ENCODE peak calls at places on chromosome 5, in seven cellular contexts. One of them, this sample, is unnamed.

GRCh38 chr5:136064510-136064909 is 35.7 kb downstream of the TGFBI start:
- DNase-seq in H1: no peak
- DNase-seq in neural progenitor cell: peak; percentile 9
- DNase-seq in effector memory CD4-positive, alpha-beta T cell: no peak
- DNase-seq in aorta: no peak
- DNase-seq in iPS DF 6.9: no peak
- DNase-seq in PC-3: peak; percentile 15
- DNase-seq in this sample: no peak

GRCh38 chr5:131081371-131081770 is 83.7 kb downstream of the HINT1 start:
- DNase-seq in H1: no peak
- DNase-seq in neural progenitor cell: no peak
- DNase-seq in effector memory CD4-positive, alpha-beta T cell: no peak
- DNase-seq in aorta: no peak
- DNase-seq in iPS DF 6.9: no peak
- DNase-seq in PC-3: no peak
- DNase-seq in this sample: no peak

GRCh38 chr5:160213537-160213936 is 15.8 kb upstream of the FABP6 start:
- DNase-seq in H1: no peak
- DNase-seq in neural progenitor cell: no peak
- DNase-seq in effector memory CD4-positive, alpha-beta T cell: no peak
- DNase-seq in aorta: no peak
- DNase-seq in iPS DF 6.9: no peak
- DNase-seq in PC-3: peak; percentile 22
- DNase-seq in this sample: no peak

GRCh38 chr5:157541452-157542118 is 34.0 kb downstream of the ADAM19 start:
- DNase-seq in H1: no peak
- DNase-seq in neural progenitor cell: no peak
- DNase-seq in effector memory CD4-positive, alpha-beta T cell: no peak
- DNase-seq in aorta: no peak
- DNase-seq in iPS DF 6.9: no peak
- DNase-seq in PC-3: no peak
- DNase-seq in this sample: no peak

GRCh38 chr5:127041571-127041970 is 11.2 kb upstream of the MARCHF3 start:
- DNase-seq in H1: no peak
- DNase-seq in neural progenitor cell: no peak
- DNase-seq in effector memory CD4-positive, alpha-beta T cell: no peak
- DNase-seq in aorta: no peak
- DNase-seq in iPS DF 6.9: no peak
- DNase-seq in PC-3: peak; percentile 44
- DNase-seq in this sample: no peak

GRCh38 chr5:57302164-57302563 is 128.3 kb downstream of the GPBP1 start:
- DNase-seq in H1: no peak
- DNase-seq in neural progenitor cell: no peak
- DNase-seq in effector memory CD4-positive, alpha-beta T cell: peak; percentile 10
- DNase-seq in aorta: no peak
- DNase-seq in iPS DF 6.9: no peak
- DNase-seq in PC-3: peak; percentile 86
- DNase-seq in this sample: no peak

GRCh38 chr5:56352808-56353590 is 119.9 kb upstream of the ANKRD55 start:
- DNase-seq in H1: no peak
- DNase-seq in neural progenitor cell: no peak
- DNase-seq in effector memory CD4-positive, alpha-beta T cell: no peak
- DNase-seq in aorta: no peak
- DNase-seq in iPS DF 6.9: no peak
- DNase-seq in PC-3: no peak
- DNase-seq in this sample: no peak

GRCh38 chr5:59873113-59873512 is 20.4 kb downstream of the PDE4D start:
- DNase-seq in H1: no peak
- DNase-seq in neural progenitor cell: no peak
- DNase-seq in effector memory CD4-positive, alpha-beta T cell: no peak
- DNase-seq in aorta: no peak
- DNase-seq in iPS DF 6.9: no peak
- DNase-seq in PC-3: no peak
- DNase-seq in this sample: no peak

GRCh38 chr5:42811591-42812392 is at the start of gene SELENOP:
- DNase-seq in H1: peak; percentile 9
- DNase-seq in neural progenitor cell: peak; percentile 69
- DNase-seq in effector memory CD4-positive, alpha-beta T cell: no peak
- DNase-seq in aorta: peak; percentile 61
- DNase-seq in iPS DF 6.9: peak; percentile 7
- DNase-seq in PC-3: peak; percentile 51
- DNase-seq in this sample: no peak

GRCh38 chr5:137415231-137415681 is 83.9 kb downstream of the SPOCK1 start:
- DNase-seq in H1: no peak
- DNase-seq in neural progenitor cell: no peak
- DNase-seq in effector memory CD4-positive, alpha-beta T cell: no peak
- DNase-seq in aorta: no peak
- DNase-seq in iPS DF 6.9: no peak
- DNase-seq in PC-3: peak; percentile 61
- DNase-seq in this sample: no peak

GRCh38 chr5:133565993-133566392 is 46.3 kb downstream of the FSTL4 start:
- DNase-seq in H1: no peak
- DNase-seq in neural progenitor cell: peak; percentile 76
- DNase-seq in effector memory CD4-positive, alpha-beta T cell: no peak
- DNase-seq in aorta: peak; percentile 34
- DNase-seq in iPS DF 6.9: peak; percentile 29
- DNase-seq in PC-3: peak; percentile 40
- DNase-seq in this sample: no peak

GRCh38 chr5:85049020-85049419 is 664.3 kb upstream of the EDIL3 start:
- DNase-seq in H1: no peak
- DNase-seq in neural progenitor cell: peak; percentile 55
- DNase-seq in effector memory CD4-positive, alpha-beta T cell: no peak
- DNase-seq in aorta: no peak
- DNase-seq in iPS DF 6.9: peak; percentile 22
- DNase-seq in PC-3: peak; percentile 77
- DNase-seq in this sample: no peak

GRCh38 chr5:1724822-1725602 is 74.6 kb downstream of the MRPL36 start:
- DNase-seq in H1: no peak
- DNase-seq in neural progenitor cell: peak; percentile 32
- DNase-seq in effector memory CD4-positive, alpha-beta T cell: no peak
- DNase-seq in aorta: no peak
- DNase-seq in iPS DF 6.9: no peak
- DNase-seq in PC-3: no peak
- DNase-seq in this sample: peak; percentile 22

GRCh38 chr5:180783340-180784052 is 19.1 kb downstream of the MGAT1 start:
- DNase-seq in H1: no peak
- DNase-seq in neural progenitor cell: no peak
- DNase-seq in effector memory CD4-positive, alpha-beta T cell: no peak
- DNase-seq in aorta: no peak
- DNase-seq in iPS DF 6.9: no peak
- DNase-seq in PC-3: no peak
- DNase-seq in this sample: peak; percentile 18
- H3K27ac ChIP-seq in H1: no peak overlapping the region
- H3K27ac ChIP-seq in neural progenitor cell: no peak overlapping the region
- H3K27ac ChIP-seq in effector memory CD4-positive, alpha-beta T cell: no peak overlapping the region
- H3K27ac ChIP-seq in aorta: no peak overlapping the region
- H3K27ac ChIP-seq in iPS DF 6.9: no peak overlapping the region
- H3K27ac ChIP-seq in PC-3: no peak overlapping the region
- H3K27ac ChIP-seq in this sample: no peak overlapping the region

GRCh38 chr5:151569132-151570046 is 21.7 kb downstream of the FAT2 start:
- DNase-seq in H1: no peak
- DNase-seq in neural progenitor cell: no peak
- DNase-seq in effector memory CD4-positive, alpha-beta T cell: no peak
- DNase-seq in aorta: no peak
- DNase-seq in iPS DF 6.9: no peak
- DNase-seq in PC-3: no peak
- DNase-seq in this sample: no peak
- H3K4me1 ChIP-seq in H1: peaks cover 3% of the 10 kb centered on the region
- H3K4me1 ChIP-seq in neural progenitor cell: no peaks in the 10 kb centered on the region
- H3K4me1 ChIP-seq in effector memory CD4-positive, alpha-beta T cell: no peaks in the 10 kb centered on the region
- H3K4me1 ChIP-seq in aorta: no peaks in the 10 kb centered on the region
- H3K4me1 ChIP-seq in iPS DF 6.9: peaks cover 6% of the 10 kb centered on the region
- H3K4me1 ChIP-seq in PC-3: peaks cover 21% of the 10 kb centered on the region
- H3K4me1 ChIP-seq in this sample: no peaks in the 10 kb centered on the region

GRCh38 chr5:79202076-79202475 is 33.9 kb upstream of the JMY start:
- DNase-seq in H1: no peak
- DNase-seq in neural progenitor cell: no peak
- DNase-seq in effector memory CD4-positive, alpha-beta T cell: no peak
- DNase-seq in aorta: no peak
- DNase-seq in iPS DF 6.9: no peak
- DNase-seq in PC-3: peak; percentile 77
- DNase-seq in this sample: no peak
- H3K27ac ChIP-seq in H1: no peak overlapping the region
- H3K27ac ChIP-seq in neural progenitor cell: no peak overlapping the region
- H3K27ac ChIP-seq in effector memory CD4-positive, alpha-beta T cell: no peak overlapping the region
- H3K27ac ChIP-seq in aorta: no peak overlapping the region
- H3K27ac ChIP-seq in iPS DF 6.9: no peak overlapping the region
- H3K27ac ChIP-seq in PC-3: peak overlapping the region; percentile 82
- H3K27ac ChIP-seq in this sample: no peak overlapping the region

DNA sequence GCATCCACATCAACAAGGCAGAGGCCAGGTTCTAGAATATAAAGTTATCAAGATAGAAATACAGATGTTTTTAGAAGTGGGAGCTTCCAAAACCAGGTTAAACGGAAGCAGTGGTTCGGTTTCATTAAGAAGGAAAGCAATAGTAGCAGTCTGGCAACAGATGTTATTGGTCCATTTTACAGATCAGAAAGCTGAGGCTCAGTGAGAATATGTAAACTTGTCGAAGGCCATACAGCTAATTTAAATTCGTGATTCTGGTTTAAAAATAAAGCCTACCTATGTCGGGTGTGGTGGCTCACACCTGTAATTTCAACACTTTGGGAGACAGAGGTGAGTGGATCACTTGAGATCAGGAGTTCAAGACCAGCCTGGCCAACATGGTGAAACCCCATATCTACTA is 160.6 kb downstream of the ARRDC3 start:
- DNase-seq in H1: no peak
- DNase-seq in neural progenitor cell: no peak
- DNase-seq in effector memory CD4-positive, alpha-beta T cell: no peak
- DNase-seq in aorta: no peak
- DNase-seq in iPS DF 6.9: no peak
- DNase-seq in PC-3: no peak
- DNase-seq in this sample: no peak
- H3K4me1 ChIP-seq in H1: no peaks in the 10 kb centered on the region
- H3K4me1 ChIP-seq in neural progenitor cell: no peaks in the 10 kb centered on the region
- H3K4me1 ChIP-seq in effector memory CD4-positive, alpha-beta T cell: no peaks in the 10 kb centered on the region
- H3K4me1 ChIP-seq in aorta: no peaks in the 10 kb centered on the region
- H3K4me1 ChIP-seq in iPS DF 6.9: no peaks in the 10 kb centered on the region
- H3K4me1 ChIP-seq in PC-3: peaks cover 12% of the 10 kb centered on the region
- H3K4me1 ChIP-seq in this sample: no peaks in the 10 kb centered on the region

GRCh38 chr5:67233075-67233474 is 36.5 kb upstream of the CD180 start:
- DNase-seq in H1: no peak
- DNase-seq in neural progenitor cell: no peak
- DNase-seq in effector memory CD4-positive, alpha-beta T cell: no peak
- DNase-seq in aorta: no peak
- DNase-seq in iPS DF 6.9: no peak
- DNase-seq in PC-3: no peak
- DNase-seq in this sample: no peak

GRCh38 chr5:67235399-67236110 is 39.0 kb upstream of the CD180 start:
- DNase-seq in H1: no peak
- DNase-seq in neural progenitor cell: no peak
- DNase-seq in effector memory CD4-positive, alpha-beta T cell: no peak
- DNase-seq in aorta: no peak
- DNase-seq in iPS DF 6.9: no peak
- DNase-seq in PC-3: no peak
- DNase-seq in this sample: no peak

GRCh38 chr5:67238191-67238590 is 41.6 kb upstream of the CD180 start:
- DNase-seq in H1: no peak
- DNase-seq in neural progenitor cell: no peak
- DNase-seq in effector memory CD4-positive, alpha-beta T cell: no peak
- DNase-seq in aorta: no peak
- DNase-seq in iPS DF 6.9: no peak
- DNase-seq in PC-3: peak; percentile 56
- DNase-seq in this sample: no peak

GRCh38 chr5:67234671-67235176 is 38.1 kb upstream of the CD180 start:
- DNase-seq in H1: no peak
- DNase-seq in neural progenitor cell: no peak
- DNase-seq in effector memory CD4-positive, alpha-beta T cell: no peak
- DNase-seq in aorta: no peak
- DNase-seq in iPS DF 6.9: no peak
- DNase-seq in PC-3: peak; percentile 76
- DNase-seq in this sample: no peak
- H3K27ac ChIP-seq in H1: no peak overlapping the region
- H3K27ac ChIP-seq in neural progenitor cell: no peak overlapping the region
- H3K27ac ChIP-seq in effector memory CD4-positive, alpha-beta T cell: no peak overlapping the region
- H3K27ac ChIP-seq in aorta: no peak overlapping the region
- H3K27ac ChIP-seq in iPS DF 6.9: no peak overlapping the region
- H3K27ac ChIP-seq in PC-3: no peak overlapping the region
- H3K27ac ChIP-seq in this sample: no peak overlapping the region

GRCh38 chr5:169085656-169086055 is 215.3 kb downstream of the SLIT3 start:
- DNase-seq in H1: no peak
- DNase-seq in neural progenitor cell: no peak
- DNase-seq in effector memory CD4-positive, alpha-beta T cell: no peak
- DNase-seq in aorta: no peak
- DNase-seq in iPS DF 6.9: no peak
- DNase-seq in PC-3: no peak
- DNase-seq in this sample: no peak
- H3K4me1 ChIP-seq in H1: peaks cover 17% of the 10 kb centered on the region
- H3K4me1 ChIP-seq in neural progenitor cell: peaks cover 46% of the 10 kb centered on the region
- H3K4me1 ChIP-seq in effector memory CD4-positive, alpha-beta T cell: no peaks in the 10 kb centered on the region
- H3K4me1 ChIP-seq in aorta: no peaks in the 10 kb centered on the region
- H3K4me1 ChIP-seq in iPS DF 6.9: peaks cover 13% of the 10 kb centered on the region
- H3K4me1 ChIP-seq in PC-3: no peaks in the 10 kb centered on the region
- H3K4me1 ChIP-seq in this sample: no peaks in the 10 kb centered on the region

GRCh38 chr5:142475102-142475501 is 150.3 kb upstream of the SPRY4 start:
- DNase-seq in H1: peak; percentile 64
- DNase-seq in neural progenitor cell: peak; percentile 20
- DNase-seq in effector memory CD4-positive, alpha-beta T cell: no peak
- DNase-seq in aorta: no peak
- DNase-seq in iPS DF 6.9: peak; percentile 48
- DNase-seq in PC-3: peak; percentile 1
- DNase-seq in this sample: no peak
- H3K27ac ChIP-seq in H1: no peak overlapping the region
- H3K27ac ChIP-seq in neural progenitor cell: no peak overlapping the region
- H3K27ac ChIP-seq in effector memory CD4-positive, alpha-beta T cell: no peak overlapping the region
- H3K27ac ChIP-seq in aorta: no peak overlapping the region
- H3K27ac ChIP-seq in iPS DF 6.9: no peak overlapping the region
- H3K27ac ChIP-seq in PC-3: no peak overlapping the region
- H3K27ac ChIP-seq in this sample: no peak overlapping the region

DNA sequence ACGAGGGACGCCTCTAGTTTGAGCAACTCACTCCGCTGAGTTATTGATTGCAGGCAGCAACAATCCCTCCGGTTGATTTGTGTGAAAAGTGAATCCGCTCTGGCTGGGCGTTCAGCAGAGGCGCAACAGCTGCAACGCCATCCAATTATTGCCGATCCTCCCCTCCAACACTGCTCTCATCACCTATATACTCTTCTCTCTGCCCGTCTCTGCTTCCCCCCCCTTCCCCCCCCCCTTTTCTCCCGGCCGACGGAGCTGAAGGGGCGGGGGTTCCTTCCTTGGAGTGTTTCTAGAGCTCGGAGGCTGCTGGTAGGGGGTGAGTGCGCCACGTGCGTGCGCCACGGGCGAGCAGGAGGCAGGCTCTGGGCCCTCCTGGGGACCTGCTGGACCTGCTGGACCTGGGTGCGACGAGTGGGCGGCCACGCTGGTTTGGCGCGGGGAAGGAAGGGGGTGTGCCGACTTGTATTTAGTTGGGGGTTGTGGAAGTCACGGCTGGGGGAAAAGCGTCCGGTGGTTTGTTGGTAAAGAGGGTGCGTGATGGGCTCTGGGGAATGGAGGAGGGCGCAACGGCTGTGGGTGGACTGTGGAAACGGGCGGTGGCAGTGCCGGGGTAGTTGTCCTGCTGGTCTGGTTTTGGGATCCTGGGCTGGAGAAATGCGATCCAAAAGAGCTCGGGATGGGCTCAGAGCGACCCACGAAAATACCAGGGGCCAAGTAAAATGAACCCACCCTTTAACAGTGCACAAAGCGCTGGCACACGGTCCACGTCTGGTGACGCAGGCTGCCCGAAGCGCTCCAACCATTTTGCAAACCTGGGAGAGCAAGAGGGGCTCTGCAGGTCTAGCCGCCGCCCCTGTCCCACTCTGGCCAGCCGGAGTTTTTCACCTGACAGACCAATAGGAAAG is 6.4 kb upstream of the MEF2C start:
- DNase-seq in H1: no peak
- DNase-seq in neural progenitor cell: peak; percentile 66
- DNase-seq in effector memory CD4-positive, alpha-beta T cell: no peak
- DNase-seq in aorta: peak; percentile 83
- DNase-seq in iPS DF 6.9: no peak
- DNase-seq in PC-3: peak; percentile 33
- DNase-seq in this sample: no peak
- H3K4me1 ChIP-seq in H1: no peaks in the 10 kb centered on the region
- H3K4me1 ChIP-seq in neural progenitor cell: peaks cover 9% of the 10 kb centered on the region
- H3K4me1 ChIP-seq in effector memory CD4-positive, alpha-beta T cell: no peaks in the 10 kb centered on the region
- H3K4me1 ChIP-seq in aorta: no peaks in the 10 kb centered on the region
- H3K4me1 ChIP-seq in iPS DF 6.9: no peaks in the 10 kb centered on the region
- H3K4me1 ChIP-seq in PC-3: peaks cover 8% of the 10 kb centered on the region
- H3K4me1 ChIP-seq in this sample: peaks cover 1% of the 10 kb centered on the region